ENCODE peak calls at places on chromosomes 16 and 17, in seven cellular contexts. One of them, this sample, is unnamed.

GRCh38 chr16:78462261-78463208 is 363.1 kb downstream of the WWOX start:
- DNase-seq in stimulated activated CD4-positive, alpha-beta T cell treated with anti-CD3 and anti-CD28 coated beads, Interleukin-2, amount 100 ng/mL, for 48 hours: no peak
- DNase-seq in SW 1271: no peak
- DNase-seq in dermis blood vessel endothelial cell: no peak
- DNase-seq in activated naive CD8-positive, alpha-beta T cell treated with anti-CD3 and anti-CD28 coated beads, Interleukin-2, amount 50 U/mL, for 24 hours: no peak
- DNase-seq in left cardiac atrium: no peak
- DNase-seq in non-pigmented ciliary epithelial cell: no peak
- DNase-seq in this sample: no peak

GRCh38 chr16:57186630-57187507 is 740 bp downstream of the RSPRY1 start:
- DNase-seq in stimulated activated CD4-positive, alpha-beta T cell treated with anti-CD3 and anti-CD28 coated beads, Interleukin-2, amount 100 ng/mL, for 48 hours: no peak
- DNase-seq in SW 1271: peak
- DNase-seq in dermis blood vessel endothelial cell: peak
- DNase-seq in activated naive CD8-positive, alpha-beta T cell treated with anti-CD3 and anti-CD28 coated beads, Interleukin-2, amount 50 U/mL, for 24 hours: peak
- DNase-seq in left cardiac atrium: no peak
- DNase-seq in non-pigmented ciliary epithelial cell: no peak
- DNase-seq in this sample: peak

GRCh38 chr16:2208308-2208707 is 2.4 kb downstream of the BRICD5 start:
- DNase-seq in stimulated activated CD4-positive, alpha-beta T cell treated with anti-CD3 and anti-CD28 coated beads, Interleukin-2, amount 100 ng/mL, for 48 hours: no peak
- DNase-seq in SW 1271: no peak
- DNase-seq in dermis blood vessel endothelial cell: no peak
- DNase-seq in activated naive CD8-positive, alpha-beta T cell treated with anti-CD3 and anti-CD28 coated beads, Interleukin-2, amount 50 U/mL, for 24 hours: no peak
- DNase-seq in left cardiac atrium: no peak
- DNase-seq in non-pigmented ciliary epithelial cell: no peak
- DNase-seq in this sample: no peak

GRCh38 chr17:21688293-21688949 is 3.9 kb upstream of the KCNJ18 start:
- DNase-seq in stimulated activated CD4-positive, alpha-beta T cell treated with anti-CD3 and anti-CD28 coated beads, Interleukin-2, amount 100 ng/mL, for 48 hours: no peak
- DNase-seq in SW 1271: no peak
- DNase-seq in dermis blood vessel endothelial cell: no peak
- DNase-seq in activated naive CD8-positive, alpha-beta T cell treated with anti-CD3 and anti-CD28 coated beads, Interleukin-2, amount 50 U/mL, for 24 hours: no peak
- DNase-seq in left cardiac atrium: no peak
- DNase-seq in non-pigmented ciliary epithelial cell: no peak
- DNase-seq in this sample: no peak

GRCh38 chr17:17416400-17417360 is 60.1 kb upstream of the MED9 start:
- DNase-seq in stimulated activated CD4-positive, alpha-beta T cell treated with anti-CD3 and anti-CD28 coated beads, Interleukin-2, amount 100 ng/mL, for 48 hours: no peak
- DNase-seq in SW 1271: no peak
- DNase-seq in dermis blood vessel endothelial cell: peak
- DNase-seq in activated naive CD8-positive, alpha-beta T cell treated with anti-CD3 and anti-CD28 coated beads, Interleukin-2, amount 50 U/mL, for 24 hours: peak
- DNase-seq in left cardiac atrium: peak
- DNase-seq in non-pigmented ciliary epithelial cell: no peak
- DNase-seq in this sample: peak

GRCh38 chr16:68499011-68499410 is 40.1 kb upstream of the ZFP90 start:
- DNase-seq in stimulated activated CD4-positive, alpha-beta T cell treated with anti-CD3 and anti-CD28 coated beads, Interleukin-2, amount 100 ng/mL, for 48 hours: no peak
- DNase-seq in SW 1271: no peak
- DNase-seq in dermis blood vessel endothelial cell: no peak
- DNase-seq in activated naive CD8-positive, alpha-beta T cell treated with anti-CD3 and anti-CD28 coated beads, Interleukin-2, amount 50 U/mL, for 24 hours: no peak
- DNase-seq in left cardiac atrium: no peak
- DNase-seq in non-pigmented ciliary epithelial cell: no peak
- DNase-seq in this sample: peak

GRCh38 chr16:50273888-50274770 is 7.8 kb downstream of the ADCY7 start:
- DNase-seq in stimulated activated CD4-positive, alpha-beta T cell treated with anti-CD3 and anti-CD28 coated beads, Interleukin-2, amount 100 ng/mL, for 48 hours: no peak
- DNase-seq in SW 1271: no peak
- DNase-seq in dermis blood vessel endothelial cell: no peak
- DNase-seq in activated naive CD8-positive, alpha-beta T cell treated with anti-CD3 and anti-CD28 coated beads, Interleukin-2, amount 50 U/mL, for 24 hours: peak
- DNase-seq in left cardiac atrium: no peak
- DNase-seq in non-pigmented ciliary epithelial cell: no peak
- DNase-seq in this sample: no peak

GRCh38 chr16:60452646-60453045 is 1583.6 kb downstream of the CDH8 start:
- DNase-seq in stimulated activated CD4-positive, alpha-beta T cell treated with anti-CD3 and anti-CD28 coated beads, Interleukin-2, amount 100 ng/mL, for 48 hours: no peak
- DNase-seq in SW 1271: no peak
- DNase-seq in dermis blood vessel endothelial cell: no peak
- DNase-seq in activated naive CD8-positive, alpha-beta T cell treated with anti-CD3 and anti-CD28 coated beads, Interleukin-2, amount 50 U/mL, for 24 hours: no peak
- DNase-seq in left cardiac atrium: no peak
- DNase-seq in non-pigmented ciliary epithelial cell: no peak
- DNase-seq in this sample: no peak

GRCh38 chr16:66717112-66717675 is 20.7 kb upstream of the CMTM4 start:
- DNase-seq in stimulated activated CD4-positive, alpha-beta T cell treated with anti-CD3 and anti-CD28 coated beads, Interleukin-2, amount 100 ng/mL, for 48 hours: no peak
- DNase-seq in SW 1271: peak
- DNase-seq in dermis blood vessel endothelial cell: peak
- DNase-seq in activated naive CD8-positive, alpha-beta T cell treated with anti-CD3 and anti-CD28 coated beads, Interleukin-2, amount 50 U/mL, for 24 hours: no peak
- DNase-seq in left cardiac atrium: peak
- DNase-seq in non-pigmented ciliary epithelial cell: no peak
- DNase-seq in this sample: peak

This sample was measured in A673.